ENCODE peak calls at places on chromosome 5, in six cellular contexts. One of them, this sample, is unnamed.

GRCh38 chr5:179337227-179338122 is 7.8 kb downstream of the ADAMTS2 start:
- DNase-seq in fibroblast of villous mesenchyme: no peak
- DNase-seq in tibial nerve: no peak
- DNase-seq in heart left ventricle: no peak
- DNase-seq in kidney: peak; percentile 39
- DNase-seq in B cell: no peak
- DNase-seq in this sample: no peak

GRCh38 chr5:124212949-124213348 is 533.5 kb downstream of the ZNF608 start:
- DNase-seq in fibroblast of villous mesenchyme: no peak
- DNase-seq in tibial nerve: no peak
- DNase-seq in heart left ventricle: peak; percentile 26
- DNase-seq in kidney: no peak
- DNase-seq in B cell: no peak
- DNase-seq in this sample: no peak

GRCh38 chr5:120465281-120465961 is 1.3 kb downstream of the PRR16 start:
- DNase-seq in fibroblast of villous mesenchyme: peak; percentile 73
- DNase-seq in tibial nerve: no peak
- DNase-seq in heart left ventricle: peak; percentile 51
- DNase-seq in kidney: peak; percentile 72
- DNase-seq in B cell: no peak
- DNase-seq in this sample: no peak

GRCh38 chr5:117623042-117623815 is 1048.6 kb upstream of the SEMA6A start:
- DNase-seq in fibroblast of villous mesenchyme: no peak
- DNase-seq in tibial nerve: no peak
- DNase-seq in heart left ventricle: no peak
- DNase-seq in kidney: no peak
- DNase-seq in B cell: no peak
- DNase-seq in this sample: no peak

GRCh38 chr5:104298518-104298917 is 735.9 kb upstream of the NUDT12 start:
- DNase-seq in fibroblast of villous mesenchyme: no peak
- DNase-seq in tibial nerve: no peak
- DNase-seq in heart left ventricle: no peak
- DNase-seq in kidney: no peak
- DNase-seq in B cell: no peak
- DNase-seq in this sample: no peak

GRCh38 chr5:160289721-160290120 is 22.6 kb downstream of the CCNJL start:
- DNase-seq in fibroblast of villous mesenchyme: no peak
- DNase-seq in tibial nerve: no peak
- DNase-seq in heart left ventricle: no peak
- DNase-seq in kidney: peak; percentile 87
- DNase-seq in B cell: no peak
- DNase-seq in this sample: no peak

GRCh38 chr5:88244686-88245085 is 24.0 kb downstream of the TMEM161B start:
- DNase-seq in fibroblast of villous mesenchyme: no peak
- DNase-seq in tibial nerve: no peak
- DNase-seq in heart left ventricle: no peak
- DNase-seq in kidney: no peak
- DNase-seq in B cell: no peak
- DNase-seq in this sample: no peak

GRCh38 chr5:110150199-110150598 is 460.5 kb downstream of the MAN2A1 start:
- DNase-seq in fibroblast of villous mesenchyme: no peak
- DNase-seq in tibial nerve: no peak
- DNase-seq in heart left ventricle: no peak
- DNase-seq in kidney: no peak
- DNase-seq in B cell: no peak
- DNase-seq in this sample: no peak

GRCh38 chr5:180126716-180127681 is 55.4 kb upstream of the RNF130 start:
- DNase-seq in fibroblast of villous mesenchyme: peak; percentile 7
- DNase-seq in tibial nerve: no peak
- DNase-seq in heart left ventricle: no peak
- DNase-seq in kidney: peak; percentile 75
- DNase-seq in B cell: peak; percentile 76
- DNase-seq in this sample: peak; percentile 79

GRCh38 chr5:147904110-147904509 is 2.2 kb downstream of the C5orf46 start:
- DNase-seq in fibroblast of villous mesenchyme: no peak
- DNase-seq in tibial nerve: no peak
- DNase-seq in heart left ventricle: no peak
- DNase-seq in kidney: no peak
- DNase-seq in B cell: no peak
- DNase-seq in this sample: no peak

GRCh38 chr5:77017668-77018067 is 12.5 kb upstream of the AGGF1 start:
- DNase-seq in fibroblast of villous mesenchyme: no peak
- DNase-seq in tibial nerve: no peak
- DNase-seq in heart left ventricle: no peak
- DNase-seq in kidney: no peak
- DNase-seq in B cell: no peak
- DNase-seq in this sample: no peak

GRCh38 chr5:15027764-15028163 is 156.2 kb upstream of the ANKH start:
- DNase-seq in fibroblast of villous mesenchyme: no peak
- DNase-seq in tibial nerve: no peak
- DNase-seq in heart left ventricle: no peak
- DNase-seq in kidney: no peak
- DNase-seq in B cell: no peak
- DNase-seq in this sample: no peak

GRCh38 chr5:45695680-45696093 is 493 bp downstream of the HCN1 start:
- DNase-seq in fibroblast of villous mesenchyme: no peak
- DNase-seq in tibial nerve: no peak
- DNase-seq in heart left ventricle: no peak
- DNase-seq in kidney: no peak
- DNase-seq in B cell: no peak
- DNase-seq in this sample: no peak

GRCh38 chr5:38692346-38692745 is 135.9 kb upstream of the LIFR start:
- DNase-seq in fibroblast of villous mesenchyme: peak; percentile 98
- DNase-seq in tibial nerve: no peak
- DNase-seq in heart left ventricle: no peak
- DNase-seq in kidney: no peak
- DNase-seq in B cell: no peak
- DNase-seq in this sample: no peak

GRCh38 chr5:14871084-14871572 is 450 bp downstream of the ANKH start:
- DNase-seq in fibroblast of villous mesenchyme: no peak
- DNase-seq in tibial nerve: no peak
- DNase-seq in heart left ventricle: peak; percentile 57
- DNase-seq in kidney: peak; percentile 79
- DNase-seq in B cell: no peak
- DNase-seq in this sample: no peak

GRCh38 chr5:110194191-110194590 is 504.5 kb downstream of the MAN2A1 start:
- DNase-seq in fibroblast of villous mesenchyme: peak; percentile 1
- DNase-seq in tibial nerve: no peak
- DNase-seq in heart left ventricle: no peak
- DNase-seq in kidney: no peak
- DNase-seq in B cell: no peak
- DNase-seq in this sample: no peak

GRCh38 chr5:125056641-125057345 is 310.4 kb upstream of the ZNF608 start:
- DNase-seq in fibroblast of villous mesenchyme: no peak
- DNase-seq in tibial nerve: no peak
- DNase-seq in heart left ventricle: no peak
- DNase-seq in kidney: no peak
- DNase-seq in B cell: no peak
- DNase-seq in this sample: no peak

GRCh38 chr5:129820-130219 is 37.9 kb downstream of the PLEKHG4B start:
- DNase-seq in fibroblast of villous mesenchyme: peak; percentile 19
- DNase-seq in tibial nerve: no peak
- DNase-seq in heart left ventricle: no peak
- DNase-seq in kidney: no peak
- DNase-seq in B cell: no peak
- DNase-seq in this sample: no peak

GRCh38 chr5:65483474-65484346 is 2.0 kb upstream of the ADAMTS6 start:
- DNase-seq in fibroblast of villous mesenchyme: peak; percentile 85
- DNase-seq in tibial nerve: no peak
- DNase-seq in heart left ventricle: no peak
- DNase-seq in kidney: no peak
- DNase-seq in B cell: peak; percentile 46
- DNase-seq in this sample: no peak

GRCh38 chr5:7850533-7851239 is at the start of gene CFAP90:
- DNase-seq in fibroblast of villous mesenchyme: peak; percentile 39
- DNase-seq in tibial nerve: no peak
- DNase-seq in heart left ventricle: peak; percentile 52
- DNase-seq in kidney: peak; percentile 91
- DNase-seq in B cell: peak; percentile 36
- DNase-seq in this sample: no peak

GRCh38 chr5:110623875-110624274 is 102.6 kb downstream of the TMEM232 start:
- DNase-seq in fibroblast of villous mesenchyme: no peak
- DNase-seq in tibial nerve: no peak
- DNase-seq in heart left ventricle: no peak
- DNase-seq in kidney: no peak
- DNase-seq in B cell: no peak
- DNase-seq in this sample: no peak

GRCh38 chr5:132103380-132103951 is 29.9 kb downstream of the CSF2 start:
- DNase-seq in fibroblast of villous mesenchyme: peak; percentile 93
- DNase-seq in tibial nerve: peak; percentile 49
- DNase-seq in heart left ventricle: peak; percentile 90
- DNase-seq in kidney: peak; percentile 92
- DNase-seq in B cell: peak; percentile 71
- DNase-seq in this sample: no peak

GRCh38 chr5:166649656-166650055 is 1641.8 kb upstream of the WWC1 start:
- DNase-seq in fibroblast of villous mesenchyme: no peak
- DNase-seq in tibial nerve: no peak
- DNase-seq in heart left ventricle: no peak
- DNase-seq in kidney: no peak
- DNase-seq in B cell: no peak
- DNase-seq in this sample: no peak

GRCh38 chr5:142015781-142016533 is 3.1 kb upstream of the GNPDA1 start:
- DNase-seq in fibroblast of villous mesenchyme: peak; percentile 27
- DNase-seq in tibial nerve: no peak
- DNase-seq in heart left ventricle: peak; percentile 29
- DNase-seq in kidney: no peak
- DNase-seq in B cell: no peak
- DNase-seq in this sample: no peak

GRCh38 chr5:54701179-54701578 is 183.6 kb downstream of the SNX18 start:
- DNase-seq in fibroblast of villous mesenchyme: peak; percentile 93
- DNase-seq in tibial nerve: no peak
- DNase-seq in heart left ventricle: peak; percentile 54
- DNase-seq in kidney: peak; percentile 68
- DNase-seq in B cell: no peak
- DNase-seq in this sample: no peak

GRCh38 chr5:157821822-157822622 is 36.9 kb downstream of the CLINT1 start:
- DNase-seq in fibroblast of villous mesenchyme: peak; percentile 44
- DNase-seq in tibial nerve: no peak
- DNase-seq in heart left ventricle: no peak
- DNase-seq in kidney: no peak
- DNase-seq in B cell: no peak
- DNase-seq in this sample: no peak

GRCh38 chr5:50726475-50727148 is 60.2 kb downstream of the PARP8 start:
- DNase-seq in fibroblast of villous mesenchyme: no peak
- DNase-seq in tibial nerve: no peak
- DNase-seq in heart left ventricle: no peak
- DNase-seq in kidney: no peak
- DNase-seq in B cell: no peak
- DNase-seq in this sample: no peak

GRCh38 chr5:113068559-113068958 is 92.0 kb downstream of the DCP2 start:
- DNase-seq in fibroblast of villous mesenchyme: no peak
- DNase-seq in tibial nerve: no peak
- DNase-seq in heart left ventricle: no peak
- DNase-seq in kidney: no peak
- DNase-seq in B cell: no peak
- DNase-seq in this sample: no peak

GRCh38 chr5:50666261-50667078 is at the start of gene PARP8:
- DNase-seq in fibroblast of villous mesenchyme: peak; percentile 62
- DNase-seq in tibial nerve: peak; percentile 54
- DNase-seq in heart left ventricle: peak; percentile 45
- DNase-seq in kidney: peak; percentile 89
- DNase-seq in B cell: peak; percentile 67
- DNase-seq in this sample: no peak

GRCh38 chr5:411728-412127 is 31.2 kb upstream of the EXOC3 start:
- DNase-seq in fibroblast of villous mesenchyme: no peak
- DNase-seq in tibial nerve: no peak
- DNase-seq in heart left ventricle: no peak
- DNase-seq in kidney: peak; percentile 39
- DNase-seq in B cell: no peak
- DNase-seq in this sample: no peak

GRCh38 chr5:126982195-126982594 is 48.2 kb downstream of the MARCHF3 start:
- DNase-seq in fibroblast of villous mesenchyme: no peak
- DNase-seq in tibial nerve: no peak
- DNase-seq in heart left ventricle: no peak
- DNase-seq in kidney: no peak
- DNase-seq in B cell: no peak
- DNase-seq in this sample: no peak

GRCh38 chr5:59660737-59661136 is 232.8 kb downstream of the PDE4D start:
- DNase-seq in fibroblast of villous mesenchyme: peak; percentile 22
- DNase-seq in tibial nerve: no peak
- DNase-seq in heart left ventricle: no peak
- DNase-seq in kidney: no peak
- DNase-seq in B cell: no peak
- DNase-seq in this sample: no peak
- TF ChIP-seq CTCF in fibroblast of villous mesenchyme: peak; percentile 37
- TF ChIP-seq CTCF in tibial nerve: peak; percentile 18
- TF ChIP-seq CTCF in heart left ventricle: no peak
- TF ChIP-seq CTCF in kidney: peak; percentile 36
- TF ChIP-seq CTCF in B cell: peak; percentile 35
- TF ChIP-seq CTCF in this sample: peak; percentile 30

GRCh38 chr5:156020650-156021049 is 306.3 kb upstream of the SGCD start:
- DNase-seq in fibroblast of villous mesenchyme: peak; percentile 2
- DNase-seq in tibial nerve: no peak
- DNase-seq in heart left ventricle: no peak
- DNase-seq in kidney: no peak
- DNase-seq in B cell: no peak
- DNase-seq in this sample: no peak

GRCh38 chr5:156019786-156020185 is 307.2 kb upstream of the SGCD start:
- DNase-seq in fibroblast of villous mesenchyme: no peak
- DNase-seq in tibial nerve: no peak
- DNase-seq in heart left ventricle: no peak
- DNase-seq in kidney: no peak
- DNase-seq in B cell: no peak
- DNase-seq in this sample: no peak

GRCh38 chr5:156015137-156015536 is 311.8 kb upstream of the SGCD start:
- DNase-seq in fibroblast of villous mesenchyme: no peak
- DNase-seq in tibial nerve: no peak
- DNase-seq in heart left ventricle: no peak
- DNase-seq in kidney: no peak
- DNase-seq in B cell: no peak
- DNase-seq in this sample: no peak
- TF ChIP-seq CTCF in fibroblast of villous mesenchyme: peak; percentile 3
- TF ChIP-seq CTCF in tibial nerve: no peak
- TF ChIP-seq CTCF in heart left ventricle: no peak
- TF ChIP-seq CTCF in kidney: no peak
- TF ChIP-seq CTCF in B cell: no peak
- TF ChIP-seq CTCF in this sample: no peak

GRCh38 chr5:6780802-6781391 is 67.7 kb downstream of the TENT4A start:
- DNase-seq in fibroblast of villous mesenchyme: no peak
- DNase-seq in tibial nerve: no peak
- DNase-seq in heart left ventricle: no peak
- DNase-seq in kidney: no peak
- DNase-seq in B cell: no peak
- DNase-seq in this sample: no peak
- TF ChIP-seq CTCF in fibroblast of villous mesenchyme: peak; percentile 41
- TF ChIP-seq CTCF in tibial nerve: no peak
- TF ChIP-seq CTCF in heart left ventricle: peak; percentile 9
- TF ChIP-seq CTCF in kidney: no peak
- TF ChIP-seq CTCF in B cell: peak; percentile 35
- TF ChIP-seq CTCF in this sample: peak; percentile 12

GRCh38 chr5:122312670-122312988 is 592 bp downstream of the SNCAIP start:
- DNase-seq in fibroblast of villous mesenchyme: peak; percentile 36
- DNase-seq in tibial nerve: peak; percentile 11
- DNase-seq in heart left ventricle: peak; percentile 25
- DNase-seq in kidney: peak; percentile 64
- DNase-seq in B cell: no peak
- DNase-seq in this sample: no peak
- TF ChIP-seq CTCF in fibroblast of villous mesenchyme: no peak
- TF ChIP-seq CTCF in tibial nerve: no peak
- TF ChIP-seq CTCF in heart left ventricle: no peak
- TF ChIP-seq CTCF in kidney: no peak
- TF ChIP-seq CTCF in B cell: no peak
- TF ChIP-seq CTCF in this sample: no peak

GRCh38 chr5:105695916-105696315 is 1974.8 kb downstream of the EFNA5 start:
- DNase-seq in fibroblast of villous mesenchyme: no peak
- DNase-seq in tibial nerve: no peak
- DNase-seq in heart left ventricle: no peak
- DNase-seq in kidney: no peak
- DNase-seq in B cell: no peak
- DNase-seq in this sample: no peak
- TF ChIP-seq CTCF in fibroblast of villous mesenchyme: no peak
- TF ChIP-seq CTCF in tibial nerve: no peak
- TF ChIP-seq CTCF in heart left ventricle: no peak
- TF ChIP-seq CTCF in kidney: no peak
- TF ChIP-seq CTCF in B cell: no peak
- TF ChIP-seq CTCF in this sample: no peak

This sample was measured in D721Med.